ENCODE peak calls at places on chromosomes 6 and 20, in nine cellular contexts. Q, K, T, X, R, Y, L, W and U are unnamed samples.

GRCh38 chr20:34997171-34997570 is 41.5 kb downstream of the MYH7B start:
- DNase-seq in Q (no peak), K (no peak), T (peak), X (peak), R (no peak), Y (no peak), L (no peak), W (peak), U (no peak)

GRCh38 chr6:15502451-15503345 is 160.1 kb downstream of the DTNBP1 start:
- DNase-seq in Q (no peak), K (no peak), T (no peak), X (no peak), R (no peak), Y (no peak), L (no peak), W (no peak), U (no peak)

GRCh38 chr6:2667617-2668016 is 83.1 kb downstream of the MYLK4 start:
- DNase-seq in Q (no peak), K (no peak), T (no peak), X (no peak), R (no peak), Y (no peak), L (no peak), W (no peak), U (no peak)

GRCh38 chr6:44388135-44388487 is 605 bp downstream of the CDC5L start:
- DNase-seq in Q (no peak), K (no peak), T (no peak), X (no peak), R (no peak), Y (no peak), L (no peak), W (no peak), U (no peak)

GRCh38 chr20:63873477-63873971 is 8.5 kb downstream of the TPD52L2 start:
- DNase-seq in Q (no peak), K (no peak), T (no peak), X (peak), R (peak), Y (no peak), L (no peak), W (peak), U (peak)

GRCh38 chr6:156820089-156820798 is 43.1 kb downstream of the ARID1B start:
- DNase-seq in Q (no peak), K (no peak), T (no peak), X (no peak), R (no peak), Y (no peak), L (no peak), W (no peak), U (no peak)

GRCh38 chr20:63740501-63741353 is 1.2 kb downstream of the SLC2A4RG start:
- DNase-seq in Q (peak), K (no peak), T (peak), X (peak), R (peak), Y (peak), L (peak), W (peak), U (peak)

GRCh38 chr6:34834789-34835518 is 43.1 kb downstream of the BLTP3A start:
- DNase-seq in Q (no peak), K (no peak), T (no peak), X (no peak), R (no peak), Y (no peak), L (no peak), W (peak), U (no peak)

GRCh38 chr6:121297699-121298098 is 36.6 kb downstream of the TBC1D32 start:
- DNase-seq in Q (no peak), K (no peak), T (no peak), X (no peak), R (no peak), Y (no peak), L (no peak), W (peak), U (no peak)

GRCh38 chr6:11151488-11151887 is 40.0 kb upstream of the ERVFRD-1 start:
- DNase-seq in Q (no peak), K (no peak), T (no peak), X (no peak), R (no peak), Y (no peak), L (no peak), W (no peak), U (no peak)

GRCh38 chr20:11980263-11980662 is 62.6 kb downstream of the BTBD3 start:
- DNase-seq in Q (no peak), K (no peak), T (no peak), X (no peak), R (no peak), Y (no peak), L (no peak), W (no peak), U (no peak)

GRCh38 chr6:44036699-44037101 is 90.6 kb downstream of the MRPL14 start:
- DNase-seq in Q (no peak), K (no peak), T (no peak), X (no peak), R (no peak), Y (peak), L (no peak), W (no peak), U (peak)

GRCh38 chr20:40562031-40562430 is 127.0 kb downstream of the MAFB start:
- DNase-seq in Q (no peak), K (no peak), T (no peak), X (no peak), R (no peak), Y (no peak), L (no peak), W (no peak), U (no peak)

GRCh38 chr6:105667061-105667460 is 264.2 kb upstream of the PREP start:
- DNase-seq in Q (no peak), K (no peak), T (no peak), X (no peak), R (no peak), Y (no peak), L (no peak), W (no peak), U (no peak)

GRCh38 chr6:13011612-13012146 is 295.1 kb downstream of the PHACTR1 start:
- DNase-seq in Q (no peak), K (no peak), T (no peak), X (no peak), R (no peak), Y (peak), L (no peak), W (no peak), U (no peak)

GRCh38 chr6:30020629-30021028 is 40.4 kb upstream of the POLR1H start:
- DNase-seq in Q (no peak), K (no peak), T (no peak), X (no peak), R (no peak), Y (no peak), L (no peak), W (no peak), U (no peak)

GRCh38 chr6:155077784-155078183 is 82.7 kb downstream of the TIAM2 start:
- DNase-seq in Q (peak), K (no peak), T (no peak), X (no peak), R (no peak), Y (peak), L (no peak), W (no peak), U (no peak)

GRCh38 chr6:23021487-23021886 is 452.1 kb downstream of the HDGFL1 start:
- DNase-seq in Q (no peak), K (no peak), T (no peak), X (no peak), R (no peak), Y (no peak), L (no peak), W (no peak), U (no peak)

GRCh38 chr6:137188855-137189254 is 15.4 kb upstream of the IL22RA2 start:
- DNase-seq in Q (no peak), K (no peak), T (no peak), X (no peak), R (no peak), Y (peak), L (peak), W (no peak), U (no peak)

DNA sequence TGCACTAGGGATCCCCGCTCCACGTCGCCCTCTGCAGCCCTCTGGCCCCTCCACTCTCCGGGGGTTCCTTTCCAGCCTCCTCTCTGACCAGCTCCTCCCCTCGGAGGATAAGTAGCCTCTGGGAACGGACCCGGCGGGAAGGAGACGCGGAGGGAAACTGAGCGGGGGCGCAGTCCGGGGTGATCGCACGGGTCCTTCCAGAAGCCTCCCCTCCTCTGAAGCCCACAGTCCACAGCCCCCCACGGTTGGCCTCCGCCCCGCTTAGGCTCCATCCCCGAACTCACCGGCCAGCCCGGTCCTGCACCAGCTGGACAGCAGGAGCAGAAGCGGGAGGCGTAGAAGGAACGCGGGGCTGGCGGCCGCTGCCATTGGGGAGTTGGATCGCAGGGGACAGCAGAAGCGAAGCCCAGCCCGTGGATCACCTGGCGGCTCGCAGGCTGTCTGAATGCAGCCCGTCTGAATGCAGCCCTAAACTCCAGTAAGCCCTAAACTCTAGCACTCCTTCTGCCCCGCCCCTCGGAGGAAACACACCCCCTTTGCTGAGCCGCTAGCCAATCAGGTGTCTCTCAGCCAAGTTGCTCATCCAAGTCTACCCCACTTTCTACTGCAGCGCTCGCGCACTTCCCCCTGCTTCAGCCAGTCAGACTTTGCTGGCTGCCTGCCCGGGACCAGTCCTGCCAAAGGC is at the start of gene RAET1G:
- DNase-seq in Q (peak), K (peak), T (peak), X (peak), R (peak), Y (peak), L (peak), W (peak), U (peak)
- TF ChIP-seq POLR2A in Q (peak), K (peak), T (no peak), X (no peak), R (no peak), Y (no peak), L (no peak), W (no peak), U (no peak)

GRCh38 chr6:27138837-27139752 is 108.4 kb upstream of the PRSS16 start:
- DNase-seq in Q (peak), K (no peak), T (peak), X (peak), R (peak), Y (no peak), L (no peak), W (peak), U (peak)
- TF ChIP-seq POLR2A in Q (peak), K (peak), T (no peak), X (peak), R (peak), Y (no peak), L (no peak), W (no peak), U (peak)

GRCh38 chr6:32580593-32580992 is 9.1 kb downstream of the HLA-DRB1 start:
- DNase-seq in Q (no peak), K (no peak), T (no peak), X (peak), R (no peak), Y (no peak), L (no peak), W (no peak), U (no peak)

GRCh38 chr6:32578962-32579361 is 10.7 kb downstream of the HLA-DRB1 start:
- DNase-seq in Q (no peak), K (no peak), T (no peak), X (no peak), R (no peak), Y (no peak), L (no peak), W (no peak), U (no peak)

GRCh38 chr6:32581275-32582095 is 8.2 kb downstream of the HLA-DRB1 start:
- DNase-seq in Q (no peak), K (no peak), T (no peak), X (no peak), R (no peak), Y (no peak), L (no peak), W (no peak), U (no peak)

GRCh38 chr6:32570363-32570905 is 19.2 kb downstream of the HLA-DRB1 start:
- DNase-seq in Q (no peak), K (no peak), T (no peak), X (no peak), R (no peak), Y (no peak), L (no peak), W (no peak), U (no peak)

GRCh38 chr6:32576261-32576660 is 13.4 kb downstream of the HLA-DRB1 start:
- DNase-seq in Q (no peak), K (no peak), T (no peak), X (no peak), R (no peak), Y (no peak), L (no peak), W (no peak), U (no peak)
- TF ChIP-seq POLR2A in Q (no peak), K (no peak), T (no peak), X (no peak), R (no peak), Y (no peak), L (no peak), W (no peak), U (no peak)

GRCh38 chr6:130672153-130672552 is 155.1 kb upstream of the SMLR1 start:
- DNase-seq in Q (no peak), K (no peak), T (no peak), X (no peak), R (no peak), Y (no peak), L (no peak), W (no peak), U (no peak)
- TF ChIP-seq POLR2A in Q (no peak), K (no peak), T (no peak), X (no peak), R (no peak), Y (no peak), L (no peak), W (no peak), U (no peak)

GRCh38 chr6:35919085-35919826 is 1.6 kb downstream of the SRPK1 start:
- DNase-seq in Q (no peak), K (no peak), T (no peak), X (no peak), R (no peak), Y (peak), L (no peak), W (peak), U (no peak)

GRCh38 chr6:35916056-35916455 is 4.8 kb downstream of the SRPK1 start:
- DNase-seq in Q (no peak), K (no peak), T (no peak), X (no peak), R (no peak), Y (no peak), L (no peak), W (no peak), U (no peak)

GRCh38 chr6:35922139-35922554 is 1.2 kb upstream of the SRPK1 start:
- DNase-seq in Q (no peak), K (no peak), T (no peak), X (no peak), R (no peak), Y (peak), L (no peak), W (no peak), U (no peak)

GRCh38 chr6:35920793-35921732 is at the start of gene SRPK1:
- DNase-seq in Q (peak), K (peak), T (peak), X (peak), R (peak), Y (peak), L (peak), W (peak), U (peak)

GRCh38 chr6:35919827-35920751 is 809 bp downstream of the SRPK1 start:
- DNase-seq in Q (peak), K (peak), T (no peak), X (peak), R (peak), Y (peak), L (no peak), W (peak), U (peak)
- TF ChIP-seq POLR2A in Q (peak), K (peak), T (no peak), X (no peak), R (no peak), Y (no peak), L (no peak), W (no peak), U (no peak)

DNA sequence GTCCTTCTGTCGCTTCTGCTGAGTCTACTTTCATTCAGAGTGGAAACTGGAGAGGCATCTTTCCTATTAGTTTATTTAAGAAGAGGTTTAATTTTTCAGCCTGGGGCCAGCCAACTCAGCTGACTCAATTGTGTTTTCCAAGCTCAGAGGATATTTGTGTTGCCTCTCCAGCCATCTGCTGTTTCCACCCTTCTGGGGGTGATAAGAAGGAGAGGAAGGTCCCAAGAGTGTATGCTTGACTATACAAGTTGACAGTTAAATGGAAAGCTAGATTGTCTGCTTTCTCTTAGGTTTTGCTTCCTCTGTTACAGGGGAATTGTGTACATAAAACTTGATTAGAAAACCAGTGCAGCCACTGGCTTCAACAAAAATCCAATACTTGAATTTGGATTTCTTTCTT is 3.0 kb downstream of the PSMF1 start:
- DNase-seq in Q (no peak), K (no peak), T (no peak), X (no peak), R (no peak), Y (no peak), L (no peak), W (no peak), U (no peak)
- TF ChIP-seq POLR2A in Q (no peak), K (no peak), T (no peak), X (no peak), R (no peak), Y (no peak), L (no peak), W (no peak), U (no peak)